ENCODE peak calls at places on chromosomes 12 and 14, in seven cellular contexts. L is uterus, G is suprapubic skin, X is tibial nerve, A is body of pancreas, M is esophagus squamous epithelium, K is HCT116. C is an unnamed sample.

GRCh38 chr14:104224516-104225281 is 86.3 kb downstream of the KIF26A start:
- DNase-seq in G (no peak), X (no peak), A (no peak), K (no peak), L (no peak), M (no peak), C (peak)

GRCh38 chr12:124557518-124558223 is 9.7 kb downstream of the NCOR2 start:
- DNase-seq in M (no peak), G (no peak), K (no peak), X (no peak), A (no peak), L (no peak), C (no peak)

GRCh38 chr12:121443193-121443829 is 43.4 kb downstream of the RNF34 start:
- DNase-seq in K (peak), X (peak), M (no peak), A (peak), L (peak), G (peak), C (peak)

GRCh38 chr14:31206536-31207286 is 882 bp downstream of the HECTD1 start:
- DNase-seq in M (no peak), L (peak), X (no peak), K (no peak), A (peak), G (no peak), C (peak)

GRCh38 chr12:85005615-85006014 is 30.5 kb downstream of the TSPAN19 start:
- DNase-seq in A (no peak), G (no peak), K (no peak), L (no peak), X (no peak), M (no peak), C (no peak)

GRCh38 chr12:31929140-31929526 is 30.1 kb upstream of the RESF1 start:
- DNase-seq in A (no peak), G (no peak), M (no peak), K (no peak), X (no peak), L (no peak), C (no peak)

GRCh38 chr14:102150636-102151195 is 11.0 kb downstream of the WDR20 start:
- DNase-seq in G (no peak), A (no peak), M (no peak), X (no peak), L (no peak), K (no peak), C (no peak)

GRCh38 chr12:52006726-52007157 is at the start of gene TAMALIN:
- DNase-seq in M (no peak), G (no peak), L (peak), X (peak), A (peak), K (no peak), C (peak)

GRCh38 chr12:86634706-86635410 is 378.7 kb upstream of the MGAT4C start:
- DNase-seq in L (no peak), K (no peak), X (no peak), G (no peak), M (no peak), A (no peak), C (no peak)

GRCh38 chr12:111953455-111953854 is 59.5 kb downstream of the TMEM116 start:
- DNase-seq in X (no peak), L (no peak), M (no peak), A (peak), G (no peak), K (no peak), C (peak)

GRCh38 chr14:52481864-52482263 is 70.4 kb downstream of the TXNDC16 start:
- DNase-seq in X (no peak), A (no peak), K (no peak), L (no peak), M (no peak), G (no peak), C (no peak)

GRCh38 chr12:59023861-59024424 is 103.6 kb upstream of the LRIG3 start:
- DNase-seq in K (no peak), L (no peak), G (no peak), M (no peak), X (no peak), A (no peak), C (no peak)

GRCh38 chr12:57235728-57236131 is 6.2 kb downstream of the SHMT2 start:
- DNase-seq in G (no peak), X (no peak), A (no peak), M (no peak), L (no peak), K (no peak), C (no peak)

GRCh38 chr12:57234571-57235011 is 5.1 kb downstream of the SHMT2 start:
- DNase-seq in G (no peak), K (no peak), M (no peak), A (no peak), X (no peak), L (no peak), C (no peak)

GRCh38 chr12:57234233-57234570 is 4.7 kb downstream of the SHMT2 start:
- DNase-seq in L (no peak), M (no peak), A (no peak), X (no peak), K (no peak), G (no peak), C (no peak)

GRCh38 chr12:57236224-57236924 is 6.9 kb downstream of the SHMT2 start:
- DNase-seq in L (no peak), X (no peak), A (no peak), K (no peak), G (no peak), M (no peak), C (no peak)

GRCh38 chr12:57235012-57235727 is 5.7 kb downstream of the SHMT2 start:
- DNase-seq in X (no peak), G (no peak), L (peak), M (no peak), A (no peak), K (no peak), C (no peak)
- TF ChIP-seq POLR2A in X (no peak), G (no peak), L (no peak), M (no peak), A (peak), K (no peak), C (no peak)

DNA sequence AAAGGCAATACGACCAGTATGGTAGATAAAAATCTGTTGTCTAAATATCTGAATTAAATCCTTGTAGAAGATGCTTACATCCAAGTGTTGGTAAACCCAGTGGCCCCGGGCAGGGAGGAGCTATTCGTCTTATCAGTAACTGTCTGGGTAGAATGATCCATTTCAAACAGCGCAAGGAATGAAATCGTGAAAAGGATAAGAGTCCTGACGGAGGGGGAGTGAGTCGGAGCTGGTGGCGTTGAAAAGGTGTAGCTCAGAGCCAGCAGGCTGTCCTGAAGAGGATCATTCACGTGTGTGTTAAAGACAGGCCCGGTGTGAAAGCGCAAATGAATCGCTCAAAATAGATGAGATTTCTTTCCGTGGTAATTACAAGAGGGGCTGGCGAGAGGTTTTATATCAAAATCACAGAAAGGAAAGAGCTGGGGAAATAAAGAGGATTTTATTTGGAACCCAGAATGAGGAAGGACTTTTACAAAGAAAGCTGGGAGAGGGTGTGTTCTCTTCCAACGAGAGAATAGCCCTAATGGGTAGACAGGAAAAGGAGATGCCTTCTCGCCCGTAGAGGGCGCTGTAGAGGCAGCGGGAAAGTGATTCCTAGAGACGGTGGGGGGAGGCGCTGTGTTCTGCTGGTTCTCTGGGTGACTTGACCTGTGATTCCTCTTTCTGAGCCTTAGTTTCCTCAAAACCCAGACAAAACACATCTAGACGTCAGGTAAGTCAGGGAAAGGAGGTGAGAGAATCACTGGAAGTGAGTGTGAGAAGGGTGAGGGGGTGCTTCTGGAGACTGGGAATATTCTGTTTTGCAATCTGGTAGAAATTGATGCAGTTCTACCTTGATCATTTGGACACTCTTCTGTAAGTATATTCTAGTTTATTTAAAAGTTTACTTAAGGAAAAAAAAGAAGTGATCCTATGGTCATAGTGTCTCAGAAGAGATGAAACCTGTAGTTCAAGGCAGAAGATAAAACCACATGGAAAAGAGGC is 39.3 kb downstream of the SRRM4 start:
- DNase-seq in K (peak), M (no peak), A (peak), G (no peak), X (no peak), L (no peak), C (no peak)
- TF ChIP-seq CTCF in K (peak), M (peak), A (peak), G (peak), X (no peak), L (no peak), C (no peak)

GRCh38 chr14:55105991-55106390 is 23.1 kb upstream of the LGALS3 start:
- DNase-seq in M (no peak), K (no peak), G (no peak), A (no peak), X (no peak), L (no peak), C (no peak)

GRCh38 chr14:55104051-55104954 is 24.7 kb upstream of the LGALS3 start:
- DNase-seq in X (no peak), A (peak), G (no peak), M (no peak), L (no peak), K (no peak), C (no peak)

GRCh38 chr14:55101698-55102097 is 27.4 kb upstream of the LGALS3 start:
- DNase-seq in K (no peak), G (no peak), X (no peak), L (no peak), A (no peak), M (no peak), C (no peak)

GRCh38 chr14:55102141-55102547 is 26.9 kb upstream of the LGALS3 start:
- DNase-seq in A (peak), M (peak), G (peak), L (peak), K (no peak), X (peak), C (peak)

DNA sequence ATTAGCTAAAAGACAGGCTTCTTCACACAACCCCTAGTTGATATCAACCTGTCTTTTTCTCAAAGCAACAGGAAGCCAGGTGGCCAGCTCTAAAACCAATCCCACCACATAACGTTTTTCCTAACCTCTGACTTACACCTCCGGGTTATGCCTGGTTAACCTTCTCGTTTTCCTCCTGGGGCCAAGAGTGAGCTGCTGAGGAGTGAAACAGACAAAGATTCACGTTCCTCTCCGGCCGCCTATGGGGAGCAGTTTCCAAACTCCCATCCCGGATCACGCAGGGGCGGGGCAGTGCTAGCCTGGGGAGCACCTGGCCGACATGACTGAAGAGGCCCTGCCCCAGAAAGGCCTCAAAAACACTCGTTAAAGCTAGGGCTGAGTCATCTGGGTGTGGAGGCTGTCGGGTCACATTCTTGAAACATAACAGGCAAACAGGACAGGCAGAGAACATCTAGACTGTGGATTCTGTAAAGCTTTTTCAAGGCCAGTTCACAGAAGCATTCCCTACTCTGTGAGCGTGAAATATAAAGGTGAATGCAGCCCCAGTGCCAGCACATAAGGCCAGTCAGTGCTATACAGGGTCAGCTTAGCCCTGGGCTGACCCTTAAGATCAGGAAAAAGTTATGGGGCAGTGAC is 25.9 kb upstream of the LGALS3 start:
- DNase-seq in A (peak), M (peak), G (peak), X (peak), K (peak), L (peak), C (peak)
- TF ChIP-seq POLR2A in A (peak), M (no peak), G (peak), X (no peak), K (no peak), L (peak), C (no peak)

GRCh38 chr12:132556216-132556615 is 54.2 kb downstream of the LRCOL1 start:
- DNase-seq in L (no peak), K (no peak), A (no peak), X (no peak), G (no peak), M (no peak), C (no peak)

GRCh38 chr12:132557291-132557968 is 53.0 kb downstream of the LRCOL1 start:
- DNase-seq in L (no peak), M (no peak), X (no peak), G (no peak), K (no peak), A (no peak), C (no peak)

GRCh38 chr12:132556801-132557200 is 53.6 kb downstream of the LRCOL1 start:
- DNase-seq in A (no peak), M (no peak), L (no peak), G (no peak), K (no peak), X (no peak), C (no peak)

GRCh38 chr12:132555686-132556085 is 54.7 kb downstream of the LRCOL1 start:
- DNase-seq in M (no peak), X (no peak), L (no peak), A (no peak), K (no peak), G (no peak), C (no peak)

GRCh38 chr12:132554857-132555630 is 55.3 kb downstream of the LRCOL1 start:
- DNase-seq in G (no peak), A (peak), X (no peak), M (no peak), L (no peak), K (no peak), C (no peak)
- TF ChIP-seq CTCF in G (no peak), A (peak), X (no peak), M (no peak), L (no peak), K (peak), C (no peak)

DNA sequence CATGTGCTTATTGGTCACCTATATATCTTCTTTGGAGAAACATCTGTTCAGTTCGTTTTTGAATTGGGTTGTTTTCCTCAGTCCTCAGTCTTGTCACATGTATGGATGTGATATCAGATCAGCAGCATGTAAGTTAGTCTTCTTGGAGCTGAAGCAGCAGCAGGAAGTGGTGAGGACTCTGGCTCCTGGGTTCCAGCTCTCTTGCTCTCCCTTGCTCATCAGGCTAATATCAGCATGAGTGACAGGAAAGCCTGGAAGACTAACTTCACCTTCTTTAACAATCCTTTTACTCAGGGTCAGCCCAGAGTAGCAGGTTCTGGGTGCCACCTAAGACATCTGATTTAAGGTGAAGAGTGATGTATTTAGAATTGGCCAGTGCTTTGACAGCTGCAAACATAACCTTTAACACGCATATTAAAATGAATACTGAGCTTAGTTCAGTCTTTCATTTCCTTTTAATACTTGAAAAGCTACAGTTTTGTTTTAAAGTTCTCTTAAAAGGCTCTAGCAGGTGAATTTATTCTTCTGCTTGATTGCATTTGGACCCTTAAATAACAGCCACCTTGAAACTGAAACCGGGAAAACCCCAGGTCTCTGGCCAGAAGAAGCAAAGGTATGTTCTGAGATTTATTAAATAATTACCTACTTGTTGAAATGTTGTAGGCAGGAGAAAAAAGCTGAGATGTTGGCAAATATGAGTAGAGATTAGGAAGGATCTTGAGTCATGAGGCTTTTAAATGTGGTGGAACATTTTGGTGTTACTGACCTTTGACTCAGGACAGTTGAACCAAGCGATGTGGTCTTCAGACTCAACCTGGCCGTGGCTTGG is 54.3 kb downstream of the DRAM1 start:
- DNase-seq in M (no peak), K (no peak), X (no peak), G (no peak), A (no peak), L (no peak), C (no peak)
- TF ChIP-seq POLR2A in M (no peak), K (no peak), X (no peak), G (no peak), A (no peak), L (no peak), C (no peak)